ENCODE peak calls at places on chromosomes 16 and 17, in eight cellular contexts. N is HepG2, U is heart left ventricle, I is GM12878, A is gastrocnemius medialis, Q is A549, X is H1, P is tibial nerve. E is an unnamed sample.

GRCh38 chr17:58369214-58370031 is 17.4 kb upstream of the SUPT4H1 start:
- DNase-seq in N (peak), U (no peak), I (no peak), A (no peak), Q (no peak), X (no peak), P (no peak), E (no peak)

GRCh38 chr16:11636172-11636721 is 32.0 kb upstream of the SNN start:
- DNase-seq in N (peak), U (no peak), I (no peak), A (no peak), Q (no peak), X (peak), P (no peak), E (no peak)

GRCh38 chr17:18041776-18042175 is 2.6 kb downstream of the GID4 start:
- DNase-seq in N (no peak), U (no peak), I (no peak), A (peak), Q (peak), X (no peak), P (no peak), E (no peak)

GRCh38 chr16:64534180-64534780 is 587.6 kb downstream of the CDH11 start:
- DNase-seq in N (no peak), U (no peak), I (no peak), A (no peak), Q (no peak), X (no peak), P (no peak), E (no peak)

GRCh38 chr17:36941265-36942021 is 4.2 kb downstream of the LHX1 start:
- DNase-seq in N (no peak), U (no peak), I (no peak), A (no peak), Q (no peak), X (no peak), P (no peak), E (no peak)

GRCh38 chr16:10250137-10250850 is 68.1 kb upstream of the GRIN2A start:
- DNase-seq in N (no peak), U (no peak), I (no peak), A (no peak), Q (no peak), X (no peak), P (no peak), E (no peak)

GRCh38 chr16:25079637-25080375 is 31.7 kb upstream of the LCMT1 start:
- DNase-seq in N (no peak), U (no peak), I (no peak), A (no peak), Q (no peak), X (no peak), P (no peak), E (no peak)

GRCh38 chr17:29590261-29590978 is 972 bp upstream of the GIT1 start:
- DNase-seq in N (no peak), U (peak), I (no peak), A (no peak), Q (peak), X (no peak), P (no peak), E (no peak)

GRCh38 chr16:26578748-26579147 is 488.0 kb upstream of the C16orf82 start:
- DNase-seq in N (no peak), U (no peak), I (no peak), A (no peak), Q (no peak), X (no peak), P (no peak), E (no peak)

GRCh38 chr17:48052956-48053757 is 5.0 kb downstream of the NFE2L1 start:
- DNase-seq in N (peak), U (peak), I (no peak), A (peak), Q (no peak), X (no peak), P (peak), E (peak)

GRCh38 chr17:17403899-17404576 is 72.8 kb upstream of the MED9 start:
- DNase-seq in N (no peak), U (no peak), I (no peak), A (no peak), Q (no peak), X (no peak), P (no peak), E (no peak)

GRCh38 chr17:58281511-58282011 is 826 bp upstream of the MPO start:
- DNase-seq in N (no peak), U (no peak), I (no peak), A (no peak), Q (no peak), X (no peak), P (no peak), E (no peak)

GRCh38 chr17:57121308-57122042 is 36.4 kb downstream of the AKAP1 start:
- DNase-seq in N (no peak), U (no peak), I (no peak), A (no peak), Q (peak), X (no peak), P (no peak), E (peak)

GRCh38 chr17:42407289-42407836 is 15.7 kb downstream of the CAVIN1 start:
- DNase-seq in N (peak), U (peak), I (no peak), A (peak), Q (peak), X (no peak), P (peak), E (peak)

GRCh38 chr17:66952031-66952524 is 12.4 kb upstream of the CACNG4 start:
- DNase-seq in N (peak), U (no peak), I (no peak), A (peak), Q (peak), X (peak), P (no peak), E (no peak)

GRCh38 chr16:67279296-67280089 is at the start of gene PLEKHG4:
- DNase-seq in N (peak), U (peak), I (peak), A (peak), Q (peak), X (peak), P (peak), E (peak)

GRCh38 chr16:84503751-84504395 is 586 bp downstream of the MEAK7 start:
- DNase-seq in N (no peak), U (peak), I (no peak), A (no peak), Q (peak), X (no peak), P (no peak), E (no peak)

GRCh38 chr16:6146874-6147425 is 1049.4 kb upstream of the EEF2KMT start:
- DNase-seq in N (no peak), U (no peak), I (no peak), A (no peak), Q (no peak), X (peak), P (no peak), E (no peak)

GRCh38 chr16:18037051-18037450 is 299.5 kb downstream of the NPIPA8 start:
- DNase-seq in N (no peak), U (no peak), I (no peak), A (no peak), Q (no peak), X (no peak), P (no peak), E (no peak)

GRCh38 chr16:4344659-4345438 is 6.3 kb downstream of the PAM16 start:
- DNase-seq in N (peak), U (no peak), I (no peak), A (no peak), Q (peak), X (no peak), P (no peak), E (peak)

GRCh38 chr16:87303431-87303930 is 13.7 kb downstream of the C16orf95 start:
- DNase-seq in N (peak), U (no peak), I (no peak), A (no peak), Q (no peak), X (no peak), P (no peak), E (no peak)

GRCh38 chr17:65551641-65552040 is 9.8 kb downstream of the AXIN2 start:
- DNase-seq in N (no peak), U (no peak), I (no peak), A (no peak), Q (no peak), X (no peak), P (no peak), E (no peak)

GRCh38 chr17:67891481-67892119 is 66.3 kb downstream of the BPTF start:
- DNase-seq in N (no peak), U (no peak), I (no peak), A (no peak), Q (peak), X (no peak), P (no peak), E (peak)

DNA sequence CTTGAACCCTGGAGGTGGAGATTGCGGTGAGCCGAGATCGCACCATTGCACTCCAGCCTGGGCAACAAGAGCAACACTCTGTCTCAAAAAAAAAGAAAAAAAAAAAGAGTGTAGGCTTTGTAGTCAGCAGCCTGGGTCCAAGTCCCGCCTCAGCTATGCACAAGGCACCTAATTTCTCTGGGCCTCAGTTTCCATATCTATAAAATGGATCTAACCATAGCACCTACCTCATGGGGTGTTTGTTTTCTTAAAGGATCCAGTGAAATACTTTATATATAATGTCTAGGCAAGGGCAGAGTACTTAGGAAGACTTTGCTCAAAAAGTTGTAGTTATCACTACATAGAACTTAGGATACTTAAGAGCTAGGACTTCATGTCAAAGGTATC is 45.4 kb upstream of the NFAT5 start:
- DNase-seq in N (no peak), U (no peak), I (no peak), A (no peak), Q (no peak), X (no peak), P (no peak), E (no peak)
- H3K27ac ChIP-seq in N (peak), U (no peak), I (peak), A (no peak), Q (peak), X (no peak), P (no peak), E (no peak)

DNA sequence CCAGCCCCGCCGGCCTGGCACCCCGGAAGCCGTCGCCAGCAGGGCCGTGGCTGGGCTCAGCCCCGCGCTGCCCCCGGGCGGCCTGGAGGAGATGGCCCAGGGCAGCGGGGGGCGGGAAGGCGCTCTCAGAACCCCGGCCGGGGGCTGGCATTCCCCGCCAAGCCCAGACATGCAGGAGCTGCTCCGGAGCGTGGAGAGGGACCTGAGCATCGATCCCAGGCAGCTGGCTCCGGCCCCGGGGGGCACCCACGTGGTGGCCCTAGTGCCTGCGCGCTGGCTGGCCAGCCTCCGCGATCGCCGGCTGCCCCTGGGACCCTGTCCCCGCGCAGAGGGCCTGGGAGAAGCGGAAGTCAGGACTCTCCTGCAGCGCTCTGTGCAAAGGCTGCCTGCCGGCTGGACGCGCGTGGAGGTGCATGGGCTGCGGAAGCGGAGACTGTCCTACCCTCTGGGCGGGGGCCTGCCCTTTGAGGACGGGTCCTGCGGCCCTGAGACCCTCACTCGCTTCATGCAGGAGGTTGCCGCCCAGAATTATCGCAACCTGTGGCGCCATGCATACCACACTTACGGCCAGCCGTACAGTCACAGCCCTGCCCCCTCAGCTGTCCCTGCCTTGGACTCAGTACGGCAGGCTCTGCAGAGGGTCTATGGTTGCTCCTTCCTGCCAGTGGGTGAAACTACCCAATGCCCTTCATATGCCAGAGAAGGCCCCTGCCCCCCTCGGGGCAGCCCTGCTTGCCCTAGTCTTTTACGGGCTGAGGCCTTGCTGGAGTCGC is 551 bp downstream of the WDR81 start:
- DNase-seq in N (no peak), U (peak), I (no peak), A (no peak), Q (no peak), X (no peak), P (no peak), E (no peak)
- TF ChIP-seq CTCF in N (peak), U (no peak), I (no peak), A (peak), Q (peak), X (no peak), P (no peak), E (no peak)

DNA sequence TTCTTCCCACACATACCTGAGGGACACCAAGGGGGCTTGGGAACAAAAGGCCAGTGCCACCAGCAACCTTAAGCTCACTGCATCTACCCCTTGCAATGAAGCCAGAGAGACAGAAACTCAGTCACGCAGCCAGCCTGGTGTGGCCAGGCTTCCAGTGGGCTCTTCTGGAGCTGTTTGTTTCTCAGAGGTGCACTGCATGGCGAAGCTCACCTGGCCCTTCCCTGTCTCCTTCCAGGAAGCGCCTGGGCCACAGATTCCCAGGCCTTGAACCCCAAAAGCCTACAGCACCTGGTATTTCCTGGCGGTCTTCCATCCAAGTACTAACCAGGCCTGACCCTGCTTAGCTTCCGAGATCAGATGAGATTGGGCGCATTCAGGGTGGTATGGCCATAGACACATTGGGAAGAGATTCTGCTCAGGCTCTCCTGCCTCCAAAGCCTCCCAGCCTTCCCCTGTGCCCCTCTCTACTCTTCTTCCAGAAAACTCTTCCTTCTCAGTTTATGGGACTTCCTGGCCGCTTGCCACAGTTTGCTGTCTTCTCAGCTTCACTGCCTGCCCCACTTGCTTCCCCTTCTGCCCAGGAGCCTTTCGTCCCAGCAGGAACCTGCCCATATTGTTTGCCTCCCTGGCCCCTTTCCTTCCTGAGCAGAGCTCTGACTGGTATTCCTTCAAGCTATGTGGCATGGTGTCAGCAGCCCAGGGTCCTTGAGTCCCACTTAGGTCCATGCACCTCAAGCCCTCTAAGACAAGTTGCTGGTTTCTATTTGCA is 1.6 kb downstream of the CISD3 start:
- DNase-seq in N (no peak), U (no peak), I (no peak), A (no peak), Q (no peak), X (no peak), P (no peak), E (no peak)
- TF ChIP-seq POLR2A in N (peak), U (no peak), I (no peak), A (no peak), Q (no peak), X (no peak), P (no peak), E (no peak)

GRCh38 chr17:35243459-35244204 is 760 bp downstream of the SLFN5 start:
- DNase-seq in N (no peak), U (peak), I (no peak), A (peak), Q (peak), X (no peak), P (peak), E (peak)
- H3K27ac ChIP-seq in N (no peak), U (peak), I (peak), A (peak), Q (peak), X (no peak), P (peak), E (peak)

DNA sequence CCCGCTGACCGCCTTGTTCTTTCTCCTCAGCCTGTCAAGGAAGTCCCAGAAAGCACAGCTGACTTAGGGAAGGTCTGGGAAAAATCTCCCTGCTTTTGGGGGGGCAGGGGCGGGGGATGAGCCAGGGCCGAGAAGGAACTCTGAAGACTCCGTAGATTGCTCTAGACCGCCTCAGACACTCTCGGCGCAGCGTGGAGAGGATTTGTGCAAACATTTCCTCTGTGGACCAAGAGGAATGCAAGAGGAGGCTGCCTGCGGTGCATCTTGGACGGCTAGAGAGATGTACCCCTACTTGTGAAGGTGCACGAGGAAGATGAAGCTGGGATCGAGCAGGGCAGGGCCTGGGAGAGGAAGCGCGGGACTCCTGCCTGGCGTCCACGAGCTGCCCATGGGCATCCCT is at the start of gene GLP2R:
- DNase-seq in N (no peak), U (no peak), I (no peak), A (no peak), Q (no peak), X (no peak), P (no peak), E (no peak)
- TF ChIP-seq CTCF in N (no peak), U (no peak), I (no peak), A (no peak), Q (no peak), X (no peak), P (no peak), E (no peak)

E was measured in testis.